ENCODE peak calls at places on chromosomes 4 and X, in seven cellular contexts. Q, S, I, Y, L, K and H are unnamed samples.

GRCh38 chr4:45741897-45742296 is 382.0 kb downstream of the GABRG1 start:
- DNase-seq in Q (no peak), S (peak), I (no peak), Y (peak), L (peak), K (no peak), H (no peak)

GRCh38 chrX:120302434-120302833 is 8.8 kb downstream of the TMEM255A start:
- DNase-seq in Q (no peak), S (peak), I (no peak), Y (peak), L (peak), K (no peak), H (peak)

GRCh38 chr4:108901271-108901670 is 138.4 kb upstream of the ETNPPL start:
- DNase-seq in Q (no peak), S (no peak), I (peak), Y (no peak), L (no peak), K (no peak), H (no peak)

GRCh38 chr4:8414377-8414776 is 26.1 kb downstream of the ACOX3 start:
- DNase-seq in Q (peak), S (no peak), I (no peak), Y (no peak), L (no peak), K (no peak), H (no peak)

GRCh38 chrX:23931149-23931604 is 23.4 kb downstream of the CXorf58 start:
- DNase-seq in Q (peak), S (no peak), I (no peak), Y (peak), L (no peak), K (no peak), H (no peak)

GRCh38 chr4:80058740-80059139 is 14.3 kb downstream of the ANTXR2 start:
- DNase-seq in Q (no peak), S (no peak), I (peak), Y (no peak), L (no peak), K (no peak), H (peak)

GRCh38 chrX:147853701-147854100 is 58.0 kb upstream of the FMR1 start:
- DNase-seq in Q (no peak), S (no peak), I (no peak), Y (no peak), L (peak), K (no peak), H (no peak)

GRCh38 chrX:48649109-48649508 is 34.5 kb upstream of the WAS start:
- DNase-seq in Q (peak), S (no peak), I (no peak), Y (no peak), L (no peak), K (no peak), H (no peak)

GRCh38 chr4:102469806-102470205 is 31.4 kb upstream of the NFKB1 start:
- DNase-seq in Q (no peak), S (no peak), I (no peak), Y (no peak), L (no peak), K (no peak), H (no peak)

GRCh38 chrX:130110379-130111219 is at the start of gene ELF4:
- DNase-seq in Q (peak), S (peak), I (peak), Y (peak), L (peak), K (no peak), H (peak)

GRCh38 chr4:157128395-157128794 is 52.4 kb downstream of the GLRB start:
- DNase-seq in Q (peak), S (no peak), I (peak), Y (peak), L (peak), K (peak), H (no peak)

GRCh38 chr4:170087163-170087700 is 2.5 kb downstream of the AADAT start:
- DNase-seq in Q (no peak), S (no peak), I (peak), Y (no peak), L (no peak), K (no peak), H (no peak)

GRCh38 chr4:151325320-151326246 is at the start of gene SH3D19:
- DNase-seq in Q (peak), S (peak), I (peak), Y (peak), L (peak), K (peak), H (no peak)

GRCh38 chr4:153409412-153409811 is 56.7 kb upstream of the TMEM131L start:
- DNase-seq in Q (peak), S (no peak), I (peak), Y (no peak), L (no peak), K (no peak), H (no peak)

GRCh38 chr4:30837131-30837539 is 117.0 kb downstream of the PCDH7 start:
- DNase-seq in Q (no peak), S (peak), I (no peak), Y (peak), L (peak), K (peak), H (no peak)

GRCh38 chrX:13009256-13009655 is 34.3 kb downstream of the TMSB4X start:
- DNase-seq in Q (peak), S (no peak), I (peak), Y (no peak), L (no peak), K (no peak), H (no peak)

GRCh38 chrX:17692709-17693346 is 44.5 kb upstream of the SCML1 start:
- DNase-seq in Q (peak), S (peak), I (peak), Y (no peak), L (peak), K (no peak), H (no peak)

GRCh38 chrX:104330966-104331365 is 76.2 kb upstream of the ESX1 start:
- DNase-seq in Q (peak), S (no peak), I (peak), Y (no peak), L (no peak), K (no peak), H (no peak)
- H3K4me2 ChIP-seq in Q (peak), S (no peak), I (peak), Y (no peak), L (no peak), K (no peak), H (no peak)

GRCh38 chrX:44651347-44651746 is 108.7 kb upstream of the FUNDC1 start:
- DNase-seq in Q (no peak), S (peak), I (no peak), Y (no peak), L (peak), K (peak), H (no peak)
- TF ChIP-seq EZH2phosphoT487 in Q (no peak), S (no peak), I (no peak), Y (no peak), L (no peak), K (no peak), H (no peak)

DNA sequence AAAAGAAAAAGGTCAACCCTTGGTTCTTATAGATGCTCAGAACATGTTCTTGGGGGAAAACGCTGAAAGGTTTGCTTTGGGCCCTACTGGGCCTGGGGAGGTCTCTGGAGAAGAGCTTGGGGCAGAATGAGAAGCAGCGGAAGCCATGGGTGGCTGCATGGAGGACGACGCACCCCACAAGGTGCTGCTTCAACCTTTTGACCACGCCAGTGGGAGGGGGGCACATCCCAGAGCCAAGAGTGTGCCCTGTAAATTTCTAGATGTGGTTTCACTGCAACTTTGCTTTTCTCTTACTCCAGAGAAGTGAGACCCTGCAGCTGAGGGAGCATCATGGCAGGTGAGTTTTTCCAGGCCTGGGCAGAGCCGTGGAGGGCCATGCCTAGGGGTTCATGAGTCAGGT is 3.2 kb downstream of the PRRG3 start:
- DNase-seq in Q (no peak), S (no peak), I (no peak), Y (no peak), L (no peak), K (no peak), H (no peak)
- H3K4me2 ChIP-seq in Q (no peak), S (no peak), I (no peak), Y (no peak), L (no peak), K (no peak), H (no peak)

DNA sequence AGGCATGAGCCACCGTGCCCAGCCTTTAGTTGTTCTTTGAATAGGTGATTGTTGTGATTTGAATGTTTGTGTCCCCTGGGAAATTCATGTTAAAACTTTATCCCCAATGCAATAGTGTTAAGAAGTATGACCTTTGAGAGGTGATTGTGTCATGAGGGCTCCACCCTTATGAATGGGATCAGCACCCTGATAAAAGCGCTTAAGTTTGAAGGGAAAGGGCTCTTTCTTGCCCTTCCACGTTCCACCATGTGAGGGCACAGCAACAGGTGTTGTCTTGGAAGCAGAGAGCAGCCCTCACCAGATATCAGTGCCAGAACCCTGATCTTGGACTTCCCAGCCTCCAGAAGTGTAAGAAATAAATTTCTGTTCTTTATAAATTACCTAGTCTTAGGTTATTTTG is 33.7 kb upstream of the RP2 start:
- DNase-seq in Q (peak), S (no peak), I (peak), Y (no peak), L (peak), K (no peak), H (peak)
- TF ChIP-seq EZH2phosphoT487 in Q (no peak), S (no peak), I (no peak), Y (no peak), L (no peak), K (no peak), H (no peak)

GRCh38 chr4:36386691-36387090 is 105.3 kb downstream of the DTHD1 start:
- DNase-seq in Q (no peak), S (no peak), I (no peak), Y (no peak), L (no peak), K (no peak), H (no peak)
- H3K4me2 ChIP-seq in Q (no peak), S (no peak), I (no peak), Y (no peak), L (no peak), K (no peak), H (no peak)

GRCh38 chr4:34261799-34262314 is 1982.5 kb downstream of the ARAP2 start:
- DNase-seq in Q (peak), S (peak), I (no peak), Y (no peak), L (peak), K (no peak), H (no peak)
- TF ChIP-seq EZH2phosphoT487 in Q (no peak), S (no peak), I (no peak), Y (no peak), L (no peak), K (no peak), H (no peak)

GRCh38 chr4:2800691-2801596 is 8.1 kb downstream of the SH3BP2 start:
- DNase-seq in Q (no peak), S (peak), I (peak), Y (peak), L (peak), K (no peak), H (no peak)
- H3K4me2 ChIP-seq in Q (no peak), S (no peak), I (peak), Y (peak), L (peak), K (peak), H (no peak)